ENCODE peak calls at places on chromosome 5, in seven cellular contexts. One of them, this sample, is unnamed.

GRCh38 chr5:72427488-72428437 is 79.4 kb downstream of the ZNF366 start:
- DNase-seq in OCI-LY7: no peak
- DNase-seq in GM23338: peak
- DNase-seq in tibial nerve: no peak
- DNase-seq in CD8-positive, alpha-beta T cell: no peak
- DNase-seq in GM12878: no peak
- DNase-seq in lung: no peak
- DNase-seq in this sample: no peak

GRCh38 chr5:93800988-93801811 is 59.8 kb upstream of the POU5F2 start:
- DNase-seq in OCI-LY7: peak
- DNase-seq in GM12878: peak
- DNase-seq in lung: peak
- DNase-seq in GM23338: peak
- DNase-seq in tibial nerve: peak
- DNase-seq in CD8-positive, alpha-beta T cell: no peak
- DNase-seq in this sample: no peak

GRCh38 chr5:36877667-36878420 is 1.3 kb downstream of the NIPBL start:
- DNase-seq in OCI-LY7: peak
- DNase-seq in tibial nerve: no peak
- DNase-seq in CD8-positive, alpha-beta T cell: no peak
- DNase-seq in GM23338: peak
- DNase-seq in lung: no peak
- DNase-seq in GM12878: no peak
- DNase-seq in this sample: no peak

GRCh38 chr5:66864240-66864884 is 268.2 kb downstream of the MAST4 start:
- DNase-seq in tibial nerve: no peak
- DNase-seq in GM23338: peak
- DNase-seq in lung: no peak
- DNase-seq in GM12878: no peak
- DNase-seq in CD8-positive, alpha-beta T cell: no peak
- DNase-seq in OCI-LY7: peak
- DNase-seq in this sample: no peak

GRCh38 chr5:178984145-178985072 is 10.7 kb downstream of the GRM6 start:
- DNase-seq in CD8-positive, alpha-beta T cell: no peak
- DNase-seq in lung: no peak
- DNase-seq in OCI-LY7: no peak
- DNase-seq in GM12878: no peak
- DNase-seq in tibial nerve: no peak
- DNase-seq in GM23338: no peak
- DNase-seq in this sample: no peak

GRCh38 chr5:50889790-50890189 is 223.4 kb downstream of the PARP8 start:
- DNase-seq in GM12878: no peak
- DNase-seq in lung: no peak
- DNase-seq in OCI-LY7: no peak
- DNase-seq in GM23338: no peak
- DNase-seq in tibial nerve: no peak
- DNase-seq in CD8-positive, alpha-beta T cell: no peak
- DNase-seq in this sample: no peak

GRCh38 chr5:140220032-140220697 is 45.2 kb downstream of the CYSTM1 start:
- DNase-seq in tibial nerve: no peak
- DNase-seq in lung: no peak
- DNase-seq in CD8-positive, alpha-beta T cell: no peak
- DNase-seq in GM12878: peak
- DNase-seq in GM23338: no peak
- DNase-seq in OCI-LY7: no peak
- DNase-seq in this sample: no peak

GRCh38 chr5:1172007-1172581 is 29.3 kb upstream of the SLC6A19 start:
- DNase-seq in CD8-positive, alpha-beta T cell: no peak
- DNase-seq in tibial nerve: no peak
- DNase-seq in GM23338: no peak
- DNase-seq in OCI-LY7: no peak
- DNase-seq in lung: no peak
- DNase-seq in GM12878: no peak
- DNase-seq in this sample: no peak

GRCh38 chr5:4413996-4414395 is 726.1 kb upstream of the ADAMTS16 start:
- DNase-seq in GM12878: no peak
- DNase-seq in tibial nerve: no peak
- DNase-seq in GM23338: peak
- DNase-seq in lung: no peak
- DNase-seq in OCI-LY7: no peak
- DNase-seq in CD8-positive, alpha-beta T cell: no peak
- DNase-seq in this sample: no peak

GRCh38 chr5:8473827-8474568 is 605.0 kb downstream of the MTRR start:
- DNase-seq in tibial nerve: no peak
- DNase-seq in GM12878: no peak
- DNase-seq in OCI-LY7: no peak
- DNase-seq in CD8-positive, alpha-beta T cell: no peak
- DNase-seq in GM23338: peak
- DNase-seq in lung: no peak
- DNase-seq in this sample: no peak

GRCh38 chr5:83645936-83646335 is 74.7 kb downstream of the HAPLN1 start:
- DNase-seq in CD8-positive, alpha-beta T cell: no peak
- DNase-seq in OCI-LY7: no peak
- DNase-seq in tibial nerve: no peak
- DNase-seq in lung: no peak
- DNase-seq in GM23338: no peak
- DNase-seq in GM12878: no peak
- DNase-seq in this sample: no peak

GRCh38 chr5:123809594-123810172 is 297.7 kb downstream of the CSNK1G3 start:
- DNase-seq in GM23338: no peak
- DNase-seq in OCI-LY7: peak
- DNase-seq in tibial nerve: no peak
- DNase-seq in lung: no peak
- DNase-seq in GM12878: no peak
- DNase-seq in CD8-positive, alpha-beta T cell: no peak
- DNase-seq in this sample: no peak

GRCh38 chr5:170182461-170182860 is 50.3 kb upstream of the C5orf58 start:
- DNase-seq in GM23338: no peak
- DNase-seq in OCI-LY7: no peak
- DNase-seq in CD8-positive, alpha-beta T cell: no peak
- DNase-seq in GM12878: no peak
- DNase-seq in tibial nerve: no peak
- DNase-seq in lung: no peak
- DNase-seq in this sample: no peak

GRCh38 chr5:109049565-109049964 is 301.9 kb downstream of the FER start:
- DNase-seq in tibial nerve: no peak
- DNase-seq in OCI-LY7: no peak
- DNase-seq in CD8-positive, alpha-beta T cell: no peak
- DNase-seq in GM12878: no peak
- DNase-seq in lung: no peak
- DNase-seq in GM23338: no peak
- DNase-seq in this sample: no peak

GRCh38 chr5:116938488-116938887 is 363.9 kb upstream of the SEMA6A start:
- DNase-seq in GM23338: peak
- DNase-seq in GM12878: no peak
- DNase-seq in OCI-LY7: no peak
- DNase-seq in CD8-positive, alpha-beta T cell: no peak
- DNase-seq in lung: no peak
- DNase-seq in tibial nerve: no peak
- DNase-seq in this sample: no peak

GRCh38 chr5:158569534-158569933 is 530.2 kb downstream of the EBF1 start:
- DNase-seq in tibial nerve: no peak
- DNase-seq in CD8-positive, alpha-beta T cell: no peak
- DNase-seq in lung: no peak
- DNase-seq in GM12878: no peak
- DNase-seq in GM23338: peak
- DNase-seq in OCI-LY7: no peak
- DNase-seq in this sample: no peak

GRCh38 chr5:168382421-168382820 is 91.0 kb downstream of the WWC1 start:
- DNase-seq in GM12878: no peak
- DNase-seq in OCI-LY7: no peak
- DNase-seq in CD8-positive, alpha-beta T cell: no peak
- DNase-seq in tibial nerve: no peak
- DNase-seq in GM23338: no peak
- DNase-seq in lung: no peak
- DNase-seq in this sample: no peak

GRCh38 chr5:139549162-139549894 is 11.8 kb upstream of the UBE2D2 start:
- DNase-seq in OCI-LY7: no peak
- DNase-seq in GM12878: no peak
- DNase-seq in GM23338: no peak
- DNase-seq in lung: no peak
- DNase-seq in tibial nerve: no peak
- DNase-seq in CD8-positive, alpha-beta T cell: no peak
- DNase-seq in this sample: no peak

GRCh38 chr5:125950012-125950411 is 473.2 kb upstream of the GRAMD2B start:
- DNase-seq in lung: no peak
- DNase-seq in CD8-positive, alpha-beta T cell: no peak
- DNase-seq in GM23338: no peak
- DNase-seq in tibial nerve: no peak
- DNase-seq in OCI-LY7: no peak
- DNase-seq in GM12878: no peak
- DNase-seq in this sample: no peak

GRCh38 chr5:140664353-140665119 is at the start of gene WDR55:
- DNase-seq in GM23338: peak
- DNase-seq in tibial nerve: peak
- DNase-seq in OCI-LY7: peak
- DNase-seq in lung: peak
- DNase-seq in CD8-positive, alpha-beta T cell: peak
- DNase-seq in GM12878: peak
- DNase-seq in this sample: peak

GRCh38 chr5:143877196-143877595 is 65.2 kb downstream of the HMHB1 start:
- DNase-seq in GM23338: no peak
- DNase-seq in CD8-positive, alpha-beta T cell: no peak
- DNase-seq in tibial nerve: no peak
- DNase-seq in OCI-LY7: no peak
- DNase-seq in lung: no peak
- DNase-seq in GM12878: no peak
- DNase-seq in this sample: no peak

GRCh38 chr5:122978644-122979297 is 57.8 kb downstream of the PPIC start:
- DNase-seq in CD8-positive, alpha-beta T cell: no peak
- DNase-seq in lung: no peak
- DNase-seq in OCI-LY7: no peak
- DNase-seq in GM12878: no peak
- DNase-seq in tibial nerve: no peak
- DNase-seq in GM23338: no peak
- DNase-seq in this sample: no peak

GRCh38 chr5:41796061-41796460 is 74.2 kb downstream of the OXCT1 start:
- DNase-seq in lung: no peak
- DNase-seq in OCI-LY7: no peak
- DNase-seq in tibial nerve: no peak
- DNase-seq in GM23338: no peak
- DNase-seq in CD8-positive, alpha-beta T cell: no peak
- DNase-seq in GM12878: no peak
- DNase-seq in this sample: no peak

GRCh38 chr5:145347026-145347616 is 488.0 kb downstream of the PRELID2 start:
- DNase-seq in tibial nerve: no peak
- DNase-seq in GM23338: peak
- DNase-seq in OCI-LY7: peak
- DNase-seq in GM12878: no peak
- DNase-seq in lung: no peak
- DNase-seq in CD8-positive, alpha-beta T cell: no peak
- DNase-seq in this sample: no peak

GRCh38 chr5:83567741-83568530 is 96.4 kb downstream of the VCAN start:
- DNase-seq in tibial nerve: peak
- DNase-seq in OCI-LY7: no peak
- DNase-seq in GM12878: no peak
- DNase-seq in GM23338: no peak
- DNase-seq in lung: no peak
- DNase-seq in CD8-positive, alpha-beta T cell: no peak
- DNase-seq in this sample: no peak

GRCh38 chr5:43195670-43196265 is 3.7 kb downstream of the NIM1K start:
- DNase-seq in GM12878: no peak
- DNase-seq in GM23338: no peak
- DNase-seq in OCI-LY7: no peak
- DNase-seq in CD8-positive, alpha-beta T cell: no peak
- DNase-seq in lung: no peak
- DNase-seq in tibial nerve: no peak
- DNase-seq in this sample: no peak
- H3K27ac ChIP-seq in GM12878: no peak
- H3K27ac ChIP-seq in GM23338: no peak
- H3K27ac ChIP-seq in OCI-LY7: no peak
- H3K27ac ChIP-seq in CD8-positive, alpha-beta T cell: no peak
- H3K27ac ChIP-seq in lung: no peak
- H3K27ac ChIP-seq in tibial nerve: peak
- H3K27ac ChIP-seq in this sample: no peak

DNA sequence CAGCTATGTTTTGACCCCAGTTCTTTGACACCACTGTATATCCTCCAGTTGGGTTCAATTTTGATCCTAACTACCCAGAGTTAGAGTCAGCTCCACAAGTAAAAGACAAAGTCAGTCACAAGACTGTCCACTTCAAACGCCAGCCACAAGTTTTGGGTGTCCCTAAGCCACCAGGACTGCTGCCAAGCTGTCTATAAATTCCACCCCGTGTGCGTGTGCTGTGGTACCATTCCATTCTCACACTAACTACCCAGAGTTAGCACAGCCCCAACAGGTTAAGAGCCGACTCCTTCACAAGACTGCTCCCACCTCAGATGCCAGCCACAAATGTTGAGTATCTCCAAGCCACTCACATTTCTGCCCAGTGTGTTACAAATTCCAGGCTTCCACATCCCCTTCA is 56.7 kb downstream of the APC start:
- DNase-seq in GM12878: no peak
- DNase-seq in GM23338: no peak
- DNase-seq in tibial nerve: no peak
- DNase-seq in OCI-LY7: no peak
- DNase-seq in CD8-positive, alpha-beta T cell: no peak
- DNase-seq in lung: no peak
- DNase-seq in this sample: no peak
- H3K27ac ChIP-seq in GM12878: no peak
- H3K27ac ChIP-seq in GM23338: peak
- H3K27ac ChIP-seq in tibial nerve: no peak
- H3K27ac ChIP-seq in OCI-LY7: peak
- H3K27ac ChIP-seq in CD8-positive, alpha-beta T cell: no peak
- H3K27ac ChIP-seq in lung: peak
- H3K27ac ChIP-seq in this sample: no peak

GRCh38 chr5:95822038-95822407 is 503 bp downstream of the GLRX start:
- DNase-seq in OCI-LY7: peak
- DNase-seq in GM23338: peak
- DNase-seq in CD8-positive, alpha-beta T cell: peak
- DNase-seq in lung: no peak
- DNase-seq in tibial nerve: peak
- DNase-seq in GM12878: no peak
- DNase-seq in this sample: peak
- H3K27ac ChIP-seq in OCI-LY7: peak
- H3K27ac ChIP-seq in GM23338: peak
- H3K27ac ChIP-seq in CD8-positive, alpha-beta T cell: peak
- H3K27ac ChIP-seq in lung: peak
- H3K27ac ChIP-seq in tibial nerve: peak
- H3K27ac ChIP-seq in GM12878: peak
- H3K27ac ChIP-seq in this sample: peak

GRCh38 chr5:61948151-61948550 is 357.9 kb upstream of the KIF2A start:
- DNase-seq in CD8-positive, alpha-beta T cell: no peak
- DNase-seq in OCI-LY7: no peak
- DNase-seq in GM12878: no peak
- DNase-seq in tibial nerve: no peak
- DNase-seq in lung: no peak
- DNase-seq in GM23338: no peak
- DNase-seq in this sample: no peak

GRCh38 chr5:61949054-61949679 is 356.8 kb upstream of the KIF2A start:
- DNase-seq in GM23338: no peak
- DNase-seq in CD8-positive, alpha-beta T cell: no peak
- DNase-seq in tibial nerve: no peak
- DNase-seq in OCI-LY7: no peak
- DNase-seq in GM12878: no peak
- DNase-seq in lung: no peak
- DNase-seq in this sample: no peak

GRCh38 chr5:61953913-61954312 is 352.1 kb upstream of the KIF2A start:
- DNase-seq in CD8-positive, alpha-beta T cell: no peak
- DNase-seq in tibial nerve: no peak
- DNase-seq in GM23338: no peak
- DNase-seq in lung: no peak
- DNase-seq in OCI-LY7: no peak
- DNase-seq in GM12878: no peak
- DNase-seq in this sample: no peak

GRCh38 chr5:61949680-61950435 is 356.1 kb upstream of the KIF2A start:
- DNase-seq in OCI-LY7: no peak
- DNase-seq in lung: no peak
- DNase-seq in tibial nerve: no peak
- DNase-seq in GM23338: no peak
- DNase-seq in GM12878: no peak
- DNase-seq in CD8-positive, alpha-beta T cell: no peak
- DNase-seq in this sample: no peak

GRCh38 chr5:61951295-61951694 is 354.7 kb upstream of the KIF2A start:
- DNase-seq in OCI-LY7: no peak
- DNase-seq in GM23338: no peak
- DNase-seq in GM12878: no peak
- DNase-seq in CD8-positive, alpha-beta T cell: no peak
- DNase-seq in tibial nerve: no peak
- DNase-seq in lung: no peak
- DNase-seq in this sample: no peak
- H3K27ac ChIP-seq in OCI-LY7: no peak
- H3K27ac ChIP-seq in GM23338: no peak
- H3K27ac ChIP-seq in GM12878: no peak
- H3K27ac ChIP-seq in CD8-positive, alpha-beta T cell: no peak
- H3K27ac ChIP-seq in tibial nerve: peak
- H3K27ac ChIP-seq in lung: no peak
- H3K27ac ChIP-seq in this sample: no peak

This sample was measured in ovary.